ENCODE peak calls at places on chromosomes 1 and 21, in eight cellular contexts. I, E, G, A, C, P, X and M are unnamed samples.

GRCh38 chr1:91754348-91754747 is 131.6 kb downstream of the TGFBR3 start:
- DNase-seq in I (no peak), E (peak), G (peak), A (no peak), C (no peak), P (peak), X (no peak), M (no peak)

GRCh38 chr21:46001821-46002681 is 20.5 kb downstream of the COL6A1 start:
- DNase-seq in I (no peak), E (no peak), G (no peak), A (no peak), C (no peak), P (peak), X (no peak), M (no peak)

GRCh38 chr1:59142663-59143487 is 154.0 kb upstream of the FGGY start:
- DNase-seq in I (no peak), E (no peak), G (peak), A (no peak), C (no peak), P (no peak), X (peak), M (no peak)

GRCh38 chr1:218351617-218352438 is 6.7 kb downstream of the TGFB2 start:
- DNase-seq in I (no peak), E (no peak), G (no peak), A (no peak), C (no peak), P (no peak), X (peak), M (no peak)

GRCh38 chr1:211942583-211942982 is 92.8 kb downstream of the INTS7 start:
- DNase-seq in I (no peak), E (no peak), G (no peak), A (no peak), C (peak), P (no peak), X (no peak), M (no peak)

GRCh38 chr1:181087400-181087901 is 1.0 kb upstream of the IER5 start:
- DNase-seq in I (no peak), E (no peak), G (no peak), A (no peak), C (no peak), P (peak), X (peak), M (no peak)

GRCh38 chr1:111739222-111739983 is at the start of gene INKA2:
- DNase-seq in I (peak), E (peak), G (peak), A (peak), C (peak), P (peak), X (peak), M (peak)

GRCh38 chr1:2381741-2382620 is 9.4 kb downstream of the MORN1 start:
- DNase-seq in I (no peak), E (peak), G (peak), A (peak), C (no peak), P (peak), X (peak), M (no peak)

GRCh38 chr1:93442276-93442675 is 5.6 kb upstream of the FNBP1L start:
- DNase-seq in I (no peak), E (no peak), G (no peak), A (no peak), C (no peak), P (no peak), X (no peak), M (no peak)

GRCh38 chr1:68116643-68117235 is 66.3 kb upstream of the DIRAS3 start:
- DNase-seq in I (peak), E (no peak), G (peak), A (peak), C (peak), P (no peak), X (peak), M (peak)

GRCh38 chr1:54537611-54538010 is 10.4 kb upstream of the ACOT11 start:
- DNase-seq in I (no peak), E (no peak), G (no peak), A (no peak), C (no peak), P (no peak), X (no peak), M (no peak)